ENCODE peak calls at places on chromosomes 11 and 22, in four cellular contexts. One of them, this sample, is unnamed.

GRCh38 chr11:22976146-22976545 is 115.9 kb upstream of the CCDC179 start:
- DNase-seq in WTC11: no peak
- DNase-seq in A549: no peak
- DNase-seq in K562: no peak
- DNase-seq in this sample: peak; percentile 79

GRCh38 chr11:112759418-112759817 is 201.8 kb upstream of the NCAM1 start:
- DNase-seq in WTC11: no peak
- DNase-seq in A549: no peak
- DNase-seq in K562: no peak
- DNase-seq in this sample: no peak

GRCh38 chr11:14417186-14417585 is 58.2 kb upstream of the RRAS2 start:
- DNase-seq in WTC11: no peak
- DNase-seq in A549: no peak
- DNase-seq in K562: no peak
- DNase-seq in this sample: no peak

GRCh38 chr11:210122-210802 is 2.8 kb downstream of the RIC8A start:
- DNase-seq in WTC11: no peak
- DNase-seq in A549: peak; percentile 29
- DNase-seq in K562: no peak
- DNase-seq in this sample: no peak

GRCh38 chr11:1734571-1735081 is 15.8 kb downstream of the IFITM10 start:
- DNase-seq in WTC11: no peak
- DNase-seq in A549: no peak
- DNase-seq in K562: no peak
- DNase-seq in this sample: no peak

GRCh38 chr22:33866521-33866920 is 53.8 kb downstream of the LARGE1 start:
- DNase-seq in WTC11: no peak
- DNase-seq in A549: no peak
- DNase-seq in K562: no peak
- DNase-seq in this sample: no peak

GRCh38 chr11:68039526-68040086 is 781 bp downstream of the TCIRG1 start:
- DNase-seq in WTC11: no peak
- DNase-seq in A549: no peak
- DNase-seq in K562: peak; percentile 52
- DNase-seq in this sample: no peak

GRCh38 chr11:119258983-119259382 is 52.8 kb downstream of the CBL start:
- DNase-seq in WTC11: no peak
- DNase-seq in A549: no peak
- DNase-seq in K562: no peak
- DNase-seq in this sample: peak; percentile 72

GRCh38 chr22:46057762-46058420 is 80.9 kb upstream of the WNT7B start:
- DNase-seq in WTC11: peak; percentile 6
- DNase-seq in A549: no peak
- DNase-seq in K562: no peak
- DNase-seq in this sample: no peak

GRCh38 chr11:12120031-12121008 is 9.9 kb downstream of the MICAL2 start:
- DNase-seq in WTC11: no peak
- DNase-seq in A549: no peak
- DNase-seq in K562: peak; percentile 46
- DNase-seq in this sample: no peak

DNA sequence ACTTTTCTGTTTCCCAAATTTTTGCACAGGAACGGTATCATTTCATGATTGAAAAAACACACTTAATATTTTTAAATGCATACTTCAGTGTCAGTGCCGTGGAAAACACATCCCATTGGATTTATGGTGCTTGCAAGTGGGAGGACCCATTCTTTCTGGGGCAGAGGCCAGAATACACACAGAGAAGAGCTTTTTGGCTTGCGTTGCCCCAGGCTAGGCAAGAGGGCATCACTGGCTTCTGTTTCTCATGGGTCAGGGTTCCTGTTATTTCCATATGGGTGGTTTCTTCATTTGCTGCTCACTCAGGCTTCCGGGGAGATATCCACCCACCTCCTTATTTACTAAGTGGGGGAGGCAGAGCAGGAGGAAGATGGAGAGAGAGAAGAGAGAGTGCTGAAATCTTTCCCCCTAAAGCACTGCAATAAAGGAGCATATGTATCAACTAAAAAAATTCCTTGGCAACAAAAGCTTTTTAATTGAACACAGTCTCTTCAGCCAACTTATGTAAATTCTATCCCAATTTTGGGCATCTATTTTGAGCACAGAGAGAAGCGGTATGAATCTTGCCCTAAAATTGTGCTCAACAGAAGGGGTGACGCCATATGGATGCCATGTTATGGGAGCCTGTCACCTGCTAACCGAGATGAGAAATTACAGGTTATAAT is 66.0 kb upstream of the KIRREL3 start:
- DNase-seq in WTC11: no peak
- DNase-seq in A549: no peak
- DNase-seq in K562: no peak
- DNase-seq in this sample: no peak
- TF ChIP-seq MAX in WTC11: no peak
- TF ChIP-seq MAX in A549: no peak
- TF ChIP-seq MAX in K562: no peak
- TF ChIP-seq MAX in this sample: no peak

GRCh38 chr22:24426859-24427499 is 420 bp upstream of the ADORA2A start:
- DNase-seq in WTC11: no peak
- DNase-seq in A549: no peak
- DNase-seq in K562: no peak
- DNase-seq in this sample: no peak

GRCh38 chr22:24429411-24430365 is 2.3 kb downstream of the ADORA2A start:
- DNase-seq in WTC11: no peak
- DNase-seq in A549: no peak
- DNase-seq in K562: no peak
- DNase-seq in this sample: peak; percentile 76

GRCh38 chr22:24428751-24429410 is 1.5 kb downstream of the ADORA2A start:
- DNase-seq in WTC11: no peak
- DNase-seq in A549: no peak
- DNase-seq in K562: no peak
- DNase-seq in this sample: no peak

GRCh38 chr22:24426436-24426835 is 963 bp upstream of the ADORA2A start:
- DNase-seq in WTC11: no peak
- DNase-seq in A549: no peak
- DNase-seq in K562: no peak
- DNase-seq in this sample: no peak

GRCh38 chr22:24427500-24428164 is at the start of gene ADORA2A:
- DNase-seq in WTC11: no peak
- DNase-seq in A549: no peak
- DNase-seq in K562: no peak
- DNase-seq in this sample: peak; percentile 77
- TF ChIP-seq MAX in WTC11: no peak
- TF ChIP-seq MAX in A549: no peak
- TF ChIP-seq MAX in K562: no peak
- TF ChIP-seq MAX in this sample: no peak

DNA sequence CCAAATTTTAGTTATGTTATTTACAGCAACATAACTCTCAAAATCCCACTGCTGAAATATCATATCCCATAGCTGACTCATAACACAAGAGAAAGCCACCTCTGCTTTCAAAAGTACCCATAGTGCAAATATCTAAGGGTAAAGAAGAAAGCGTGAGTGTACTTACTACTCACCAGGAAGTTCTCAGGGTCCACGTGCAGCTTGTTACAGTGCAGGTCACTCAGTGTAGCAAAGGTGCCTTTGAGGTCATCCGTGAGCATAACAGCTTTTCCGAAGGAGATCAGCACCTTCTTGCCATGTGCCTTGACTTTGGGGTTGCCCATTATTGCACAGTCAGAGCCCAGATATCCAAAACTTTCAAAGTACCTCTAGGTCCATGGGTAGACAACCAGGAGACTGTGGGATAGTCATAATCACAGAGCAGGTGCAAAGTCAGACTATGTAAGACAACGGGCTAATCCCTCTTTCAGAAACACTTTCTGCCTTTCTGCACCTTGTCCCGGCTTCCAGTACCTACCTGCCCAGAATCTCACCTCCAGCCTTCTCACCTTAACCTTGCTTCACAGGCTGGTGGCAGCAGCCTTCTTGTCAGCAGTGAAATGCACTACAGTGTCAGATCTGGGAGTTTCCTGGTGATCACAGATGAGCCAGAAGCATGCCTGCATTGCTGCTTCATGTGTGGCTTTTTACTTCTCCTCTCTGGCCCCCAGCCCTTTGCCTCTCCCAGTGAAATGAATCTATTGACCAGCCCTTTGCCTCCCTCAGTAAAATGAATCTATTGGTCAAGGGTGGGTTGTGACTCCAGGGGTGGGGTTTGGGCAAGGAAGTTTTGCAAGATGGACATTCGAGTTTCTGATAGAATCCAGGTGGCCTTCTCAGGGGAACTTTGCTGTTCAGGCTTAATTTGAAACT is 6.5 kb downstream of the HBG1 start:
- DNase-seq in WTC11: no peak
- DNase-seq in A549: no peak
- DNase-seq in K562: peak; percentile 59
- DNase-seq in this sample: no peak
- TF ChIP-seq MAX in WTC11: no peak
- TF ChIP-seq MAX in A549: no peak
- TF ChIP-seq MAX in K562: peak; percentile 89
- TF ChIP-seq MAX in this sample: no peak

GRCh38 chr11:19498986-19499669 is 213.5 kb upstream of the NAV2 start:
- DNase-seq in WTC11: no peak
- DNase-seq in A549: no peak
- DNase-seq in K562: no peak
- DNase-seq in this sample: no peak

DNA sequence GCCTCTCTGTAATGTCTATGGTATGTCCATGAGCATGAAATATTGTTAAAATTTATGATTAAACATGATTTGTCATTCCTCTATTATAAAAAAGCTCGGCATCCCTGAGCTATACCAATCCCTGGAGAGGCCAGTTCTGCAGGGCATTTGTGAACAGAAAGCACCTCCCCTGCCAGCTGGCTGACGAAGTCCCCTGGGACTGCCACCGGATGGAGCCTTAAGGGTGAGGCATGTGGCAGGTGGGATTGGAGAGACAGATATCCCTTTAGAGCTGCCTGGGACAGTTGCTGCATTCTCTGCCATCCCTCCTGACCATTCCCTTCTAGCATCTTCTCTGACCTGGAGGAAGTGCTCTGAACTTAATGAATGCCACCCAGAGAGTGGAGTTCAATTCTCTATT is 219.2 kb upstream of the NAV2 start:
- DNase-seq in WTC11: no peak
- DNase-seq in A549: no peak
- DNase-seq in K562: no peak
- DNase-seq in this sample: peak; percentile 14
- TF ChIP-seq MAX in WTC11: no peak
- TF ChIP-seq MAX in A549: no peak
- TF ChIP-seq MAX in K562: no peak
- TF ChIP-seq MAX in this sample: no peak

This sample was measured in NB4.